ENCODE peak calls at places on chromosomes 12 and 14, in eight cellular contexts. A is central memory CD8-positive, alpha-beta T cell; H is left cardiac atrium; Z is H54; B is left kidney; P is colonic mucosa; T is stimulated activated CD4-positive, alpha-beta T cell treated with anti-CD3 and anti-CD28 coated beads, Interleukin-1b, Interleukin-23, amount 100 ng/mL, for 48 hours; F is HuH-7. L is an unnamed sample.

GRCh38 chr14:68307769-68308168 is 485.1 kb downstream of the ZFP36L1 start:
- DNase-seq in B (peak), A (no peak), H (no peak), Z (no peak), P (no peak), T (no peak), F (no peak), L (no peak)

GRCh38 chr12:91951571-91951970 is 194.1 kb downstream of the BTG1 start:
- DNase-seq in A (no peak), P (no peak), H (no peak), Z (peak), B (no peak), F (no peak), T (no peak), L (no peak)

GRCh38 chr12:8658361-8658760 is 4.3 kb downstream of the MFAP5 start:
- DNase-seq in Z (peak), A (no peak), B (no peak), F (no peak), P (no peak), T (no peak), H (no peak), L (peak)

GRCh38 chr12:113899042-113899843 is 66.9 kb downstream of the RBM19 start:
- DNase-seq in T (no peak), Z (no peak), F (no peak), H (no peak), A (no peak), P (no peak), B (peak), L (peak)

GRCh38 chr12:66755727-66756395 is 77.0 kb upstream of the GRIP1 start:
- DNase-seq in T (no peak), A (no peak), B (no peak), H (no peak), F (no peak), P (no peak), Z (no peak), L (no peak)

GRCh38 chr14:64109821-64110554 is 184.2 kb downstream of the ESR2 start:
- DNase-seq in B (no peak), F (no peak), H (no peak), T (no peak), P (no peak), A (no peak), Z (no peak), L (peak)

GRCh38 chr12:113474635-113475436 is 3.2 kb upstream of the LHX5 start:
- DNase-seq in P (no peak), Z (no peak), F (no peak), B (no peak), T (no peak), A (no peak), H (no peak), L (no peak)

GRCh38 chr12:71872999-71873398 is 33.4 kb downstream of the TBC1D15 start:
- DNase-seq in Z (no peak), T (no peak), A (no peak), H (no peak), B (no peak), F (no peak), P (no peak), L (no peak)

GRCh38 chr14:22752422-22752821 is 14.1 kb upstream of the OXA1L start:
- DNase-seq in B (no peak), T (no peak), Z (no peak), A (no peak), P (no peak), F (no peak), H (no peak), L (peak)

GRCh38 chr12:112340235-112340634 is 42.0 kb downstream of the HECTD4 start:
- DNase-seq in H (no peak), T (no peak), B (no peak), A (no peak), P (no peak), Z (no peak), F (no peak), L (no peak)

GRCh38 chr12:80157640-80158039 is 58.3 kb downstream of the OTOGL start:
- DNase-seq in P (no peak), F (no peak), A (no peak), T (no peak), B (no peak), H (no peak), Z (no peak), L (no peak)

GRCh38 chr12:78568326-78569020 is 296.1 kb upstream of the SYT1 start:
- DNase-seq in H (no peak), B (peak), P (no peak), A (no peak), F (no peak), T (no peak), Z (no peak), L (no peak)

GRCh38 chr12:32502693-32503510 is 103.5 kb downstream of the FGD4 start:
- DNase-seq in Z (no peak), P (no peak), T (no peak), A (no peak), F (no peak), H (no peak), B (peak), L (no peak)

GRCh38 chr14:26525057-26525456 is 72.8 kb downstream of the NOVA1 start:
- DNase-seq in B (no peak), P (no peak), Z (no peak), H (no peak), T (no peak), A (no peak), F (no peak), L (no peak)

GRCh38 chr12:127711108-127711507 is 555.9 kb upstream of the TMEM132C start:
- DNase-seq in P (no peak), H (no peak), F (no peak), B (no peak), T (no peak), Z (peak), A (no peak), L (no peak)

GRCh38 chr14:96053600-96054381 is 14.6 kb downstream of the C14orf132 start:
- DNase-seq in P (peak), Z (peak), T (no peak), F (no peak), B (no peak), A (no peak), H (peak), L (no peak)

GRCh38 chr12:58976146-58976545 is 55.8 kb upstream of the LRIG3 start:
- DNase-seq in P (no peak), H (no peak), F (no peak), T (no peak), B (no peak), Z (no peak), A (no peak), L (no peak)

GRCh38 chr14:94681300-94682060 is 69.3 kb downstream of the SERPINA3 start:
- DNase-seq in F (peak), P (peak), B (peak), A (no peak), Z (peak), T (no peak), H (no peak), L (no peak)

GRCh38 chr14:75242546-75243273 is 35.9 kb upstream of the FOS start:
- DNase-seq in T (no peak), P (peak), F (no peak), Z (no peak), A (no peak), B (peak), H (peak), L (no peak)

GRCh38 chr12:49777800-49778748 is 36.7 kb downstream of the TMBIM6 start:
- DNase-seq in B (peak), Z (peak), F (peak), P (peak), H (peak), A (peak), T (peak), L (no peak)

GRCh38 chr12:46942579-46942978 is 116.8 kb upstream of the SLC38A4 start:
- DNase-seq in P (no peak), F (no peak), B (no peak), Z (peak), H (no peak), T (no peak), A (no peak), L (no peak)

GRCh38 chr12:65813983-65814382 is 10.3 kb upstream of the HMGA2 start:
- DNase-seq in A (no peak), H (no peak), P (no peak), B (no peak), T (no peak), F (no peak), Z (no peak), L (no peak)

GRCh38 chr12:117091758-117092510 is 7.3 kb downstream of the TESC start:
- DNase-seq in P (no peak), F (no peak), Z (no peak), A (no peak), B (no peak), H (no peak), T (no peak), L (no peak)

GRCh38 chr14:80930836-80931389 is 10.6 kb downstream of the CEP128 start:
- DNase-seq in A (no peak), F (no peak), T (peak), B (no peak), H (no peak), Z (no peak), P (no peak), L (peak)

GRCh38 chr12:75561921-75562320 is 50.5 kb upstream of the KRR1 start:
- DNase-seq in F (no peak), P (no peak), H (no peak), B (no peak), T (no peak), A (no peak), Z (no peak), L (no peak)

GRCh38 chr14:21498540-21499526 is 12.3 kb downstream of the METTL3 start:
- DNase-seq in B (peak), T (no peak), A (no peak), H (no peak), P (no peak), Z (no peak), F (peak), L (no peak)

GRCh38 chr12:116739381-116739887 is 1.3 kb downstream of the RNFT2 start:
- DNase-seq in F (no peak), H (no peak), B (no peak), T (no peak), P (no peak), A (no peak), Z (no peak), L (no peak)

GRCh38 chr14:30608533-30609006 is 13.5 kb upstream of the SCFD1 start:
- DNase-seq in T (no peak), Z (no peak), P (no peak), F (no peak), H (no peak), A (no peak), B (peak), L (no peak)

GRCh38 chr12:131443019-131444000 is 267.6 kb upstream of the SFSWAP start:
- DNase-seq in F (no peak), B (peak), Z (no peak), H (no peak), A (no peak), T (no peak), P (no peak), L (no peak)

GRCh38 chr14:77485256-77485655 is 13.4 kb downstream of the ISM2 start:
- DNase-seq in B (no peak), F (no peak), H (no peak), Z (peak), T (no peak), A (no peak), P (no peak), L (peak)

GRCh38 chr12:2764398-2764797 is 30.4 kb upstream of the FKBP4 start:
- DNase-seq in T (no peak), A (no peak), F (no peak), H (no peak), B (no peak), Z (no peak), P (peak), L (no peak)

GRCh38 chr12:111819191-111820158 is 22.6 kb upstream of the MAPKAPK5 start:
- DNase-seq in F (no peak), T (no peak), P (peak), A (no peak), B (peak), Z (no peak), H (no peak), L (peak)

GRCh38 chr12:55818886-55819285 is 1.0 kb downstream of the ORMDL2 start:
- DNase-seq in Z (no peak), F (no peak), T (no peak), H (no peak), P (no peak), A (no peak), B (no peak), L (no peak)

GRCh38 chr14:54252072-54252730 is 144.6 kb upstream of the CDKN3 start:
- DNase-seq in A (no peak), H (no peak), T (no peak), P (no peak), B (no peak), Z (peak), F (no peak), L (peak)

GRCh38 chr14:85530626-85531025 is 682 bp downstream of the FLRT2 start:
- DNase-seq in F (no peak), P (no peak), T (no peak), Z (no peak), H (no peak), A (no peak), B (no peak), L (no peak)

GRCh38 chr12:123150804-123151678 is at the start of gene PITPNM2:
- DNase-seq in F (peak), P (peak), Z (peak), B (peak), T (peak), A (peak), H (peak), L (peak)

GRCh38 chr14:64698899-64699298 is 5.3 kb upstream of the PLEKHG3 start:
- DNase-seq in T (no peak), F (no peak), H (no peak), B (no peak), P (peak), A (no peak), Z (no peak), L (peak)

GRCh38 chr12:12983420-12984035 is 16.5 kb downstream of the HEBP1 start:
- DNase-seq in A (no peak), T (peak), H (no peak), B (peak), Z (peak), P (peak), F (peak), L (peak)

GRCh38 chr12:48185181-48185919 is 1.9 kb downstream of the CCDC184 start:
- DNase-seq in Z (no peak), F (no peak), T (no peak), B (peak), P (no peak), H (no peak), A (no peak), L (no peak)

L was measured in PC-9.